ENCODE peak calls at places on chromosomes 1 and 21, in ten cellular contexts. U is COR-L47, Y is RCC 7860, X is uterus, S is left kidney, E is iris pigment epithelial cell, R is Kasumi-1, T is gastrocnemius medialis, A is ELF-1, Q is GM13976. C is an unnamed sample.

GRCh38 chr1:145983206-145983675 is 13.1 kb downstream of the TXNIP start:
- DNase-seq in U (no peak), Y (no peak), X (peak; percentile 72), S (no peak), E (no peak), R (peak; percentile 23), T (peak; percentile 95), A (no peak), Q (no peak), C (no peak)

GRCh38 chr21:34020005-34020847 is 53.2 kb upstream of the MRPS6 start:
- DNase-seq in U (no peak), Y (no peak), X (no peak), S (peak; percentile 9), E (no peak), R (peak; percentile 45), T (no peak), A (peak; percentile 40), Q (peak; percentile 21), C (no peak)

GRCh38 chr21:44552136-44552535 is 831 bp upstream of the KRTAP10-2 start:
- DNase-seq in U (no peak), Y (no peak), X (no peak), S (no peak), E (no peak), R (no peak), T (no peak), A (no peak), Q (no peak), C (no peak)

GRCh38 chr1:230085178-230085515 is 18.1 kb downstream of the GALNT2 start:
- DNase-seq in U (no peak), Y (no peak), X (no peak), S (no peak), E (no peak), R (no peak), T (no peak), A (no peak), Q (no peak), C (no peak)

GRCh38 chr1:162193815-162194214 is 124.3 kb downstream of the NOS1AP start:
- DNase-seq in U (no peak), Y (no peak), X (no peak), S (peak; percentile 87), E (no peak), R (no peak), T (no peak), A (no peak), Q (no peak), C (no peak)

GRCh38 chr1:228725178-228725577 is 10.1 kb upstream of the RHOU start:
- DNase-seq in U (no peak), Y (no peak), X (no peak), S (no peak), E (no peak), R (no peak), T (no peak), A (no peak), Q (no peak), C (no peak)

GRCh38 chr1:243343970-243344749 is 88.3 kb downstream of the SDCCAG8 start:
- DNase-seq in U (peak; percentile 72), Y (peak; percentile 60), X (no peak), S (peak; percentile 69), E (peak; percentile 33), R (peak; percentile 67), T (no peak), A (no peak), Q (peak; percentile 47), C (peak; percentile 42)

GRCh38 chr1:165129568-165130164 is 226.8 kb downstream of the LMX1A start:
- DNase-seq in U (peak; percentile 74), Y (peak; percentile 11), X (no peak), S (peak; percentile 95), E (peak; percentile 50), R (peak; percentile 66), T (peak; percentile 52), A (peak; percentile 80), Q (peak; percentile 32), C (peak; percentile 76)

GRCh38 chr1:230778916-230779590 is 31.9 kb downstream of the CAPN9 start:
- DNase-seq in U (no peak), Y (no peak), X (no peak), S (no peak), E (peak; percentile 67), R (no peak), T (no peak), A (no peak), Q (no peak), C (no peak)